ENCODE peak calls at places on chromosomes 16 and 17, in nine cellular contexts. Q, T, O, D, R, W, C, M and I are unnamed samples.

GRCh38 chr17:49851387-49852291 is 3.8 kb upstream of the TAC4 start:
- DNase-seq in C (peak; percentile 79), R (peak; percentile 73), M (peak; percentile 69), O (peak; percentile 93), D (peak; percentile 92), W (peak; percentile 75), T (peak; percentile 78), Q (peak; percentile 80), I (peak; percentile 59)

GRCh38 chr17:50062323-50063243 is 6.7 kb downstream of the ITGA3 start:
- DNase-seq in D (peak; percentile 56), M (no peak), O (no peak), Q (peak; percentile 93), W (peak; percentile 85), C (peak; percentile 65), T (peak; percentile 97), R (peak; percentile 99), I (peak; percentile 88)

GRCh38 chr17:80071116-80071980 is 30.0 kb upstream of the GAA start:
- DNase-seq in D (no peak), R (no peak), C (peak; percentile 91), W (peak; percentile 85), M (peak; percentile 45), T (no peak), O (no peak), Q (peak; percentile 87), I (peak; percentile 35)

GRCh38 chr16:67528870-67529638 is 425 bp downstream of the RIPOR1 start:
- DNase-seq in T (peak; percentile 37), R (peak; percentile 49), O (no peak), W (no peak), C (peak; percentile 68), D (peak; percentile 83), Q (no peak), M (no peak), I (peak; percentile 48)

GRCh38 chr16:79362312-79362970 is 238.1 kb downstream of the MAF start:
- DNase-seq in O (no peak), D (no peak), T (no peak), R (no peak), C (no peak), Q (no peak), M (no peak), W (no peak), I (no peak)

GRCh38 chr16:84608281-84608680 is 9.6 kb downstream of the COTL1 start:
- DNase-seq in W (no peak), C (no peak), R (no peak), Q (no peak), M (no peak), T (no peak), O (no peak), D (no peak), I (no peak)

GRCh38 chr16:74793571-74793970 is 19.0 kb upstream of the FA2H start:
- DNase-seq in Q (no peak), M (no peak), W (no peak), D (no peak), O (no peak), R (no peak), C (no peak), T (no peak), I (no peak)

GRCh38 chr17:2368383-2368782 is 31.1 kb downstream of the SGSM2 start:
- DNase-seq in Q (no peak), T (no peak), O (no peak), W (no peak), D (peak; percentile 26), C (no peak), R (no peak), M (no peak), I (no peak)

GRCh38 chr17:4327638-4328037 is 38.8 kb downstream of the UBE2G1 start:
- DNase-seq in W (no peak), D (no peak), C (no peak), T (no peak), O (no peak), M (no peak), Q (no peak), R (peak; percentile 86), I (peak; percentile 21)

GRCh38 chr16:2919511-2920255 is 8.0 kb downstream of the FLYWCH1 start:
- DNase-seq in R (peak; percentile 73), D (peak; percentile 84), O (peak; percentile 94), W (peak; percentile 62), T (peak; percentile 36), C (peak; percentile 67), Q (peak; percentile 83), M (peak; percentile 77), I (peak; percentile 61)

GRCh38 chr17:73710095-73710592 is 65.9 kb upstream of the SDK2 start:
- DNase-seq in Q (no peak), O (no peak), W (peak; percentile 65), R (peak; percentile 70), C (no peak), D (peak; percentile 81), M (peak; percentile 85), T (peak; percentile 56), I (peak; percentile 79)

DNA sequence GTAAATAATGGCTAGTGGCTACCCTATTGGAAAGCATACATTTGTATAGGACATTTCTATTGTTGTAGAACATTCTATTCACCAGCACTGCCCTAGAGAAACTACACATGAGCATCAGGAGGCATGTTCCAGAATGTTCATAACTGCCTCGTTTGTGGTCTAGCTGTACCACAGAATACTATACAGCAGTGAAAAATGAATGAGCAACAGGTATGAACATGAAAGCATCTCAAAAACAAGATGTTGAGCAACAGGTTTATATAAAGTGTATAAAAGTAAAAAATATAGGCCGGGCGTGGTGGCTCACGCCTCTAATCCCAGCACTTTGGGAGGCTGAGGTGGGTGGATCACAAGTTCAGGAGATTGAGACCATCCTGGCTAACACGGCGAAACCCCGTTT is 91.7 kb downstream of the BMERB1 start:
- DNase-seq in R (no peak), O (no peak), D (no peak), C (no peak), T (no peak), Q (no peak), M (no peak), W (no peak), I (no peak)
- H3K9me3 ChIP-seq in R (no peaks in the 10 kb centered on the region), O (no peaks in the 10 kb centered on the region), D (no peaks in the 10 kb centered on the region), C (no peaks in the 10 kb centered on the region), T (no peaks in the 10 kb centered on the region), Q (no peaks in the 10 kb centered on the region), M (no peaks in the 10 kb centered on the region), W (no peaks in the 10 kb centered on the region), I (no peaks in the 10 kb centered on the region)

GRCh38 chr16:81401035-81401950 is 43.3 kb upstream of the CMIP start:
- DNase-seq in M (no peak), D (no peak), W (no peak), O (no peak), R (peak; percentile 97), T (no peak), Q (peak; percentile 64), C (peak; percentile 55), I (peak; percentile 28)
- H3K4me3 ChIP-seq in M (no peak overlapping the region), D (no peak overlapping the region), W (no peak overlapping the region), O (no peak overlapping the region), R (peak overlapping the region; percentile 17), T (no peak overlapping the region), Q (no peak overlapping the region), C (no peak overlapping the region), I (no peak overlapping the region)

DNA sequence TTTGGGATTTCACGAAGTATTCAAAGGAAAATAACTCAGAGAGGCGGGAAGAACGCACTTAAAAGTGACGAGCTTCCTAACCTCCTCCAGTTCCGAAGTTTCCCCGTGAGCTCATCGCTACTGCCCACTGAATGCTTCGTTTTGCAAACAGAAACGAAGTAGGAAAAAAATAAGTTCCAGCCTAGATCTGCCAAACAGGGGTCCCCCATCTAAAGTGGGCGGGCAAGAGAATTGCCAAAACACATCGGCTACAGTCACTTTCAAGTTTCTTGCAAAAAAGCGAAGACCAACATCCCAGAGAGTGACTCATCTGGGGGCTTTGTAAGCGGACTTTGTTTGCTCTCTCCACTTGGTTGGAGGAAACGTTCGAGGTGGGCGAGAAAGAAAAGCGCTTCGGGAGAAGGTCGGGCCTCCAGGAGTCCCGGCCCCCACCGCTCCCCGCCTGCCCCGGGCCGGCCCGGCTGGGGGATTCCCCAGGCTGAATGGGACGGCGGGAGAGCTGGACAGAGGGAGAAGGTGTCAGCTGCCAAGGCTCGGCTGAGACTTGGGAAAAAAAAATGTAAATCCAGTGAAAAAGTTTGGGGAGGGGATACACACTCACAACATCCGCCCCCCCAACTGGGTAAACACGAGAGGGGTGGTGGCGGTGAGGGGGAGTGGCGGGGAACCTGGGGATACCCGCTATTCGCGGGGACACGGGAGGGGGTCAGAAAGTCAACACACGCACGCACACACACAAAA is 1.0 kb downstream of the VEZF1 start:
- DNase-seq in M (no peak), D (no peak), T (peak; percentile 67), Q (peak; percentile 84), R (peak; percentile 70), C (no peak), W (peak; percentile 46), O (no peak), I (peak; percentile 46)
- TF ChIP-seq EP300 in M (peak; percentile 53), D (no peak), T (no peak), Q (no peak), R (no peak), C (no peak), W (no peak), O (no peak), I (no peak)

DNA sequence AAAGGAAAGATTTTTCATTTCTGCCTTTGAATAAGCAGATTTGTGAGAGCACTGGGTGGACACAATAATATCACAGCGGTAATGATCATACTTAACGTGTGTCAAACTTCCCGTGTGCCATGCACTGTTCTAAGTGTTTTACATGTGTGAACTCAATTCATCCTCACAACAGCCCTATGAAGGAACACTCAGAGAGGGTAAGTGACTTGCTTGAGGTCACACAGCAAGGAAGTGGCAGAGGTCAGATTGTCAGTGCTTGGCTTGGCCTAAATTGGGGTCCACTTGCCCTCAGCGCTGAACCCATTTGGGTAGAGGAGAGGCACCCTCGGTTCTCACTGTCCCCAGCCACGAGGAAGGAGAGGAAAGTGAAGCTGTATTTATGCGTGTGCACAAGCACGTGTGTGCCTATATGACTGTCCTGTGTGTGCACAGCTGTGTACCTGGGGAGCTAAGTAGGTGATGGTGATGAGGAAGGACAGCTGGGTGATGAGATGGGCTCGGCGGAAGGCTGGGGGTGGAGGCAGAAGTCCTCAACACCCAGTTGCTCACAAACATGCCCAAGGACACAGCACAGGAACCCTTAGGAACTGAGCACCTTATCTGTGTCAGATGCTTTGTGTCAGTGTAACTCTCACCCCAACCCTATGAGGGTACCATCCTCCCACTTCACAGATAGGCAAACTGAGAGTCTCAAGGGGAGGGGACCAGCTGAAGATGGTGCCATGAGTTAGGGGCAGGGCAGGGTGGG is 9.8 kb upstream of the ADGRG3 start:
- DNase-seq in C (no peak), T (no peak), O (no peak), Q (no peak), W (no peak), D (no peak), R (no peak), M (no peak), I (no peak)
- H3K9me3 ChIP-seq in C (no peaks in the 10 kb centered on the region), T (no peaks in the 10 kb centered on the region), O (no peaks in the 10 kb centered on the region), Q (no peaks in the 10 kb centered on the region), W (no peaks in the 10 kb centered on the region), D (no peaks in the 10 kb centered on the region), R (no peaks in the 10 kb centered on the region), M (no peaks in the 10 kb centered on the region), I (no peaks in the 10 kb centered on the region)